ENCODE peak calls at places on chromosomes 2 and 18, in four cellular contexts. R, W, S and L are unnamed samples. For H3K4me1, the result is how much of the 10 kb centered on the place peaks cover.

GRCh38 chr2:195533771-195534642 is 123.0 kb upstream of the SLC39A10 start:
- DNase-seq in R (no peak), W (no peak), S (peak), L (peak)

GRCh38 chr2:176325732-176326131 is 56.5 kb downstream of the MTX2 start:
- DNase-seq in R (no peak), W (peak), S (no peak), L (no peak)

GRCh38 chr2:112884869-112885502 is 26.0 kb upstream of the IL37 start:
- DNase-seq in R (no peak), W (peak), S (no peak), L (peak)

GRCh38 chr2:196336715-196337617 is 165.6 kb upstream of the STK17B start:
- DNase-seq in R (no peak), W (peak), S (no peak), L (no peak)

GRCh38 chr2:15919716-15920444 is 20.5 kb upstream of the MYCN start:
- DNase-seq in R (no peak), W (no peak), S (no peak), L (no peak)

GRCh38 chr2:159661286-159661685 is 44.9 kb upstream of the BAZ2B start:
- DNase-seq in R (no peak), W (no peak), S (no peak), L (no peak)

GRCh38 chr2:38176619-38177021 is 100.7 kb upstream of the CYP1B1 start:
- DNase-seq in R (no peak), W (no peak), S (no peak), L (no peak)

GRCh38 chr2:86396304-86396785 is 44.8 kb upstream of the KDM3A start:
- DNase-seq in R (peak), W (no peak), S (no peak), L (peak)

GRCh38 chr2:176115883-176116813 is at the start of gene HOXD10:
- DNase-seq in R (peak), W (no peak), S (no peak), L (peak)

GRCh38 chr2:226020179-226020578 is 620.7 kb downstream of the NYAP2 start:
- DNase-seq in R (no peak), W (no peak), S (no peak), L (no peak)

GRCh38 chr2:190791347-190791982 is 89.2 kb upstream of the GLS start:
- DNase-seq in R (peak), W (no peak), S (peak), L (peak)

GRCh38 chr2:20422679-20423271 is 24.1 kb upstream of the RHOB start:
- DNase-seq in R (peak), W (no peak), S (no peak), L (no peak)

GRCh38 chr2:38997784-38998183 is 108.1 kb downstream of the ARHGEF33 start:
- DNase-seq in R (no peak), W (no peak), S (no peak), L (peak)

GRCh38 chr2:42926438-42927333 is 134.3 kb upstream of the HAAO start:
- DNase-seq in R (peak), W (no peak), S (peak), L (no peak)

GRCh38 chr2:146481629-146482028 is 1363.2 kb upstream of the ACVR2A start:
- DNase-seq in R (no peak), W (no peak), S (no peak), L (no peak)

DNA sequence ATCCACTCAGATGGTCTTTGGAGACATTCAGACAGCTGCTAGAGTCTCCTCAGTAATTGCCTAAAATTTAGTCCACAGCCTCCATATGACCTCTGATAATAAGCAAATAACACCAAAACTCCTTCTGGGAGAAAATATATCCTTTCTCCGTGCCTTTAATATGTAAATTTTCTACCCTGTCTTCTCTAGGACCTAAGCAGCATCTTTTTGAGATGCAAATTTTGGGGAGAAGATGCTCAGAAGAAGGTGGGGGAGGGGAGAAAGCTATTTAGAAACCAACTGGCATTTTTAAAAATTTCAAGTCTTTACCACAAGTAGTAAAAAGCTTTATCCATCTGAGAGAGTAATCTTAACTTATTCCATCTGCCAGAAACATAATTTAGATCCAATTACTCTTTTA is 120.4 kb upstream of the MSH6 start:
- DNase-seq in R (no peak), W (no peak), S (no peak), L (no peak)
- H3K4me1 ChIP-seq in R (under half), W (under half), S (under half), L (under half)

GRCh38 chr2:127066942-127067341 is 40.0 kb downstream of the BIN1 start:
- DNase-seq in R (peak), W (no peak), S (peak), L (peak)

GRCh38 chr2:127068351-127068741 is 38.6 kb downstream of the BIN1 start:
- DNase-seq in R (no peak), W (no peak), S (no peak), L (no peak)

GRCh38 chr2:127065932-127066318 is 41.0 kb downstream of the BIN1 start:
- DNase-seq in R (no peak), W (no peak), S (no peak), L (no peak)

GRCh38 chr2:127069003-127069402 is 38.0 kb downstream of the BIN1 start:
- DNase-seq in R (no peak), W (no peak), S (no peak), L (no peak)

DNA sequence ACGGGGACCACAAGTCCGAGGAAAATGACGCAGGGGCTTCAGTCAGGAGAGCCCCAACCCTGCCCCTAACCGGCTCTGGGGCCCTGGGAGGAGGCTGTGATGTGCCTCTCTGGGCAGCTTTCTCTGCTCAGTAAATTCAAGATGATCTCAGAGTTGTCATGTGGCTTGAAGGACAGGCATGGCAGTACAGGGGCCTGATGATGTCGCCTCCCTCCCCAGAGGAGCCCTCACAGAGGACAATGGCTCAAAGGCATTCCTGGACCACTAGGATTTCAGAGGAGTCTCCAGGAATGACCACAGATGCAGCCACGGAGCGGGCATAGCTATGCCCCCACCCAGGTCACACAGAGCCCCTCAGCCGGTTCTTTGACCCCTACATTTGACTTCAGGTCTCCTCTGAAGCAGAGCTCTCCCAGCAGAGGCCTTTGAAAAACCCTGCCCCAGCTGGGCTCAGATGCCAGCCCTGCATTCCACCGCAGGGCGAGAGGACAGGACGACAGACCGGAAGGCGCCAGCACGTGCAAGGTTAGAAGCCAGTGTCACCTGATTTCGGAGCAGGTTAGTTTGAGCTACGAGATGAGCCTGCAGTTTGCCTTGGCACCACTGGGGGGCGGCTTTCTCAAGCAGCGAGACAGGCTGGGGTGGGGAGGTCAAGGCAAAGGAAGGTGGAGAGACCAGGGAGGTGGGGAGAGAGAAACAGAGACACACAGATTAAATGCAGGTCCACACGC is 39.2 kb downstream of the BIN1 start:
- DNase-seq in R (peak), W (peak), S (peak), L (peak)
- H3K4me1 ChIP-seq in R (under half), W (under half), S (under half), L (under half)

GRCh38 chr2:218401834-218402370 is 2.2 kb downstream of the CTDSP1 start:
- DNase-seq in R (no peak), W (no peak), S (peak), L (no peak)

GRCh38 chr2:218402911-218403411 is 3.3 kb downstream of the CTDSP1 start:
- DNase-seq in R (no peak), W (no peak), S (peak), L (no peak)

GRCh38 chr2:218400930-218401833 is 1.5 kb downstream of the CTDSP1 start:
- DNase-seq in R (peak), W (no peak), S (peak), L (peak)

GRCh38 chr2:218403810-218404209 is 4.1 kb downstream of the CTDSP1 start:
- DNase-seq in R (no peak), W (no peak), S (no peak), L (no peak)

GRCh38 chr2:218402491-218402901 is 2.8 kb downstream of the CTDSP1 start:
- DNase-seq in R (no peak), W (no peak), S (peak), L (no peak)
- H3K4me1 ChIP-seq in R (under half), W (under half), S (under half), L (under half)

GRCh38 chr2:97905294-97905693 is 90.5 kb downstream of the TMEM131 start:
- DNase-seq in R (no peak), W (no peak), S (no peak), L (no peak)

GRCh38 chr2:97910403-97911209 is 85.1 kb downstream of the TMEM131 start:
- DNase-seq in R (no peak), W (no peak), S (no peak), L (no peak)

GRCh38 chr2:97908208-97908676 is 87.5 kb downstream of the TMEM131 start:
- DNase-seq in R (no peak), W (no peak), S (no peak), L (no peak)

GRCh38 chr2:97906309-97906708 is 89.4 kb downstream of the TMEM131 start:
- DNase-seq in R (no peak), W (no peak), S (no peak), L (no peak)

DNA sequence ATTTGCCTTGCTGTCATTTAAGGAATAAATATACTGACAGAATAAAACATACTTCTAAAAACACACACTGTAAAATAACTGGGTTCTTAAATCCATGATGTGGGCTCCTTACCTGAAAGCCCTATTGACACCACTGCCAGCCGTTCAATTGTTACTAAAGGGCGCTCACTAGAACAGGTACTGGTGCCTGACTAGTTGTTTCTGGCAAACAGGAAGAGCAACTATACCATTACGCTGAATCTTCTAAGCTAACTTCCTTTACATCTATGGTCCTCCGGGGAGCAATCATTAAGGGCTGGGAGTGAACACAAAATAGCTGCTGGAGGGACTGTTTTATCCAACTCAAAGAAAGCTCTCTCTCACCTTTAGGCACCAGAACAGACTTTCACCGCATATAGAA is 88.1 kb downstream of the TMEM131 start:
- DNase-seq in R (no peak), W (no peak), S (no peak), L (no peak)
- H3K4me1 ChIP-seq in R (under half), W (under half), S (under half), L (under half)

GRCh38 chr18:72823345-72823744 is 44.4 kb downstream of the NETO1 start:
- DNase-seq in R (no peak), W (no peak), S (no peak), L (no peak)
- H3K4me1 ChIP-seq in R (under half), W (under half), S (under half), L (under half)

DNA sequence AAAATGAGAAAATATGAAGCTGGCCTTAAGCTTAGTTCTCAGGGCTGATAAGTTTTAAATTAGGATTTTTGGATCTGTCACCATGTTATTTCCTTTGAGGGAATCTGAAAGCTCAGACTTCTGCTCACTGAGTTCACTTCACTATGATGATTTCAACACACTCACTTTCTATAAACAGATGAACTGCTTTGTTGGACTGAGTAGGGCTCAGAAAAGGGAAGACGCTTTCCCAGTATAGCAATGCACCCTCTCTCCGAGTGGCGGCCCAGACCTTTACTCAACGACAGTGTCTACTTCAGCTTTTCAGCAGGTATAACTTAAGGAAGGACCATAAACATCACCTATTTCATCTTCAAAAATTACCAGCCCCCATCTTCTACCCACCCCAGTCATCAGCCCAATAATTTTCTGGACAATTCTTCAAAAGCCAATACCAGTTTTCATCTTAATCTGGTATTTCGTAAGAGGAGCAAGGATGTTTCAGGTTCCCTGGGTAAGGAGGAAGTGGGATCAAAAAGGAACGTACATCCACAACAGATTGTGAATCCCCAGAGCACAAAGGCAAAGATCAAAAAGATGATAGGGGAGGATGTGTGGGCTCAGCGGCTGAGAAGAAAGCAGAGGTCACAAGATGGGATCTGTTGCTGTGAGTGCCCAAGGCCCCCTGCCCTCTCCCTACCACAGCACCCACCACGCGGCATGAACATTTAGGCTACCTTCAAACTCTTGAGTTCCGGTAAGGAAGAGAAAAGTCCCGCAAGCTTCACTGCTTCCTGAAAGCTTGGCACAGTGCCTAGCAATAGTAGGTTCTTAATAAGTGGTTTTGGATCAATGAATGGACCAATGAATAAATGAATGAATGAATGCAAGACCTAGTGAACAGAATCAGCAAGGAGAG is 41.9 kb downstream of the LPIN2 start:
- DNase-seq in R (no peak), W (no peak), S (peak), L (no peak)
- H3K4me1 ChIP-seq in R (under half), W (under half), S (under half), L (half or more)

GRCh38 chr2:75810931-75811330 is 100.2 kb upstream of the GCFC2 start:
- DNase-seq in R (no peak), W (no peak), S (no peak), L (no peak)
- H3K4me1 ChIP-seq in R (under half), W (under half), S (under half), L (under half)

GRCh38 chr2:96683972-96684820 is 41.6 kb downstream of the FER1L5 start:
- DNase-seq in R (no peak), W (no peak), S (no peak), L (no peak)
- H3K4me1 ChIP-seq in R (under half), W (under half), S (under half), L (under half)

DNA sequence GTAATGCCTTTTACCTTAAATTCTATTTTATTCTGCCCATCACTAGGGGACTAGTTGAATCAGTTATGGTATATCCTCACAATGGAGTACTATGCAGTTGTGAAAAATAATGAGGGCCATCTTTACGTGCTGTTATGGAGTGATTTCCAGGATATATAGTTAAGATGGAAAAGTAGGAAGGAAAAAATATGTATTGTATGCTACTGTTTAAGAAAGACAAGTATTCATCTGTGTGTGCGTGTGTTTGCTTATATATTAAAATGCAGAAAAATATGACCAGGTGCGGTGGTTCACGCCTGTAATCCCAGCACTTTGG is 32.5 kb upstream of the MRPL33 start:
- DNase-seq in R (no peak), W (no peak), S (no peak), L (no peak)
- H3K4me1 ChIP-seq in R (under half), W (under half), S (under half), L (under half)